ENCODE peak calls at places on chromosomes 2 and 18, in four cellular contexts. P is thoracic aorta, W is neural progenitor cell, I is uterus. U is an unnamed sample.

GRCh38 chr2:241867776-241868420 is 1.6 kb upstream of the RTP5 start:
- DNase-seq in I (no peak), P (no peak), W (no peak), U (no peak)

GRCh38 chr18:56869189-56869777 is 218.1 kb downstream of the WDR7 start:
- DNase-seq in W (peak; percentile 51), I (no peak), P (no peak), U (peak; percentile 70)

GRCh38 chr2:224982910-224983688 is 59.2 kb downstream of the DOCK10 start:
- DNase-seq in I (no peak), W (no peak), P (no peak), U (peak; percentile 54)

GRCh38 chr18:35291166-35291565 is 1.1 kb upstream of the ZSCAN30 start:
- DNase-seq in W (no peak), I (no peak), P (no peak), U (no peak)

GRCh38 chr2:26068602-26069298 is 34.9 kb downstream of the RAB10 start:
- DNase-seq in P (no peak), I (no peak), W (no peak), U (peak; percentile 92)

GRCh38 chr2:190763901-190764514 is 115.1 kb downstream of the NAB1 start:
- DNase-seq in W (no peak), P (no peak), I (no peak), U (no peak)

GRCh38 chr2:58428553-58429284 is 187.6 kb upstream of the FANCL start:
- DNase-seq in W (peak; percentile 88), I (no peak), P (no peak), U (no peak)

GRCh38 chr2:163479599-163479998 is 256.2 kb downstream of the FIGN start:
- DNase-seq in I (no peak), P (no peak), W (no peak), U (no peak)

GRCh38 chr2:20577495-20578235 is 73.2 kb downstream of the HS1BP3 start:
- DNase-seq in P (no peak), W (no peak), I (no peak), U (peak; percentile 52)

GRCh38 chr2:72993585-72994280 is 76.4 kb downstream of the EMX1 start:
- DNase-seq in I (peak; percentile 6), P (no peak), W (no peak), U (no peak)

GRCh38 chr18:44654555-44654954 is 26.1 kb upstream of the SETBP1 start:
- DNase-seq in I (no peak), W (no peak), P (no peak), U (peak; percentile 45)

GRCh38 chr2:205495819-205496218 is 186.5 kb upstream of the NRP2 start:
- DNase-seq in P (no peak), W (no peak), I (no peak), U (no peak)

GRCh38 chr2:173079968-173080860 is 4.6 kb downstream of the MAP3K20 start:
- DNase-seq in I (no peak), W (no peak), P (no peak), U (peak; percentile 87)

GRCh38 chr2:74507926-74508520 is 528 bp upstream of the PCGF1 start:
- DNase-seq in P (no peak), I (no peak), W (peak; percentile 56), U (peak; percentile 42)

GRCh38 chr2:124281556-124281955 is 256.5 kb downstream of the CNTNAP5 start:
- DNase-seq in W (no peak), I (no peak), P (no peak), U (no peak)

GRCh38 chr2:24749069-24749691 is 44.0 kb downstream of the PTRHD1 start:
- DNase-seq in I (no peak), P (no peak), W (peak; percentile 56), U (no peak)

DNA sequence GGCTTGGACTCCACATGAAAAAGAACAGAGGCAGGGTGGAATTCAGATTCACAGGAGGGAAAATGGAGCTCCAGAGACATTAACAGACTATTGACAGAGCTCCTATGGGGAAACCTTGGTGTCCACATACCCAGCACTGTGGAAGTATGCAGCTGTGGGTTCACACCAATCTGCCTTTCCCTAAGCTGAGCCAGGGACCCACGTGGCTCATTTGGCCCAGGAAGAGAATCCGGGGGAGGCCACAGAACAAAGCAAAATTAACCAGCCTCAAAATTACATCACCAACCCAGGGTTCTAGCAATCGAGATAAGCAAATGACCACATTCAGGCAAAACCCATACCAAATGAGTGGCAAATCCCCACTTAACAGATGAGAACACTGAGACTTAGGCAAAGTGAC is 105.8 kb upstream of the TWIST2 start:
- DNase-seq in I (no peak), W (no peak), P (no peak), U (peak; percentile 30)
- TF ChIP-seq CTCF in I (no peak), W (no peak), P (no peak), U (no peak)

DNA sequence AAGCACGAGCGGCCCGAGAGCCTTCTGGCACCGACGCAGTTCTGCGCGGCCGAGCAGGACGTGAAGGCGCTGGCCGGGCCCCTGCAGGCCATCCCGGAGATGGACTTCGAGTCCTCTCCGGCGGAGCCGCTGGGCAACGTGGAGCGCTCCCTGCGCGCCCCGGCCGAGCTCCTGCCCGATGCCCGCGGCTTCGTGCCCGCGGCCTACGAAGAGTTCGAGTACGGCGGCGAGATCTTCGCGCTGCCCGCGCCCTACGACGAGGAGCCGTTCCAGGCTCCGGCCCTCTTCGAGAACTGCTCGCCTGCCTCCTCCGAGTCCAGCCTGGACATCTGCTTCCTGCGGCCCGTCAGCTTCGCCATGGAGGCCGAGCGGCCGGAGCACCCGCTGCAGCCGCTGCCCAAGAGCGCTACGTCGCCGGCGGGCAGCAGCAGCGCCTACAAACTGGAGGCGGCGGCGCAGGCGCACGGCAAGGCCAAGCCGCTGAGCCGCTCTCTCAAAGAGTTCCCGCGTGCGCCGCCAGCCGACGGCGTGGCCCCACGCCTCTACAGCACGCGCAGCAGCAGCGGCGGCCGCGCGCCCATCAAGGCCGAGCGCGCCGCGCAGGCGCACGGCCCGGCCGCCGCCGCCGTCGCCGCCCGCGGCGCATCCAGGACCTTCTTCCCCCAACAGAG is 70.4 kb downstream of the ARHGEF33 start:
- DNase-seq in P (peak; percentile 25), I (peak; percentile 77), W (peak; percentile 90), U (peak; percentile 84)
- H3K4me3 ChIP-seq in P (peak overlapping the region; percentile 71), I (peak overlapping the region; percentile 47), W (no peak overlapping the region), U (peak overlapping the region; percentile 48)

DNA sequence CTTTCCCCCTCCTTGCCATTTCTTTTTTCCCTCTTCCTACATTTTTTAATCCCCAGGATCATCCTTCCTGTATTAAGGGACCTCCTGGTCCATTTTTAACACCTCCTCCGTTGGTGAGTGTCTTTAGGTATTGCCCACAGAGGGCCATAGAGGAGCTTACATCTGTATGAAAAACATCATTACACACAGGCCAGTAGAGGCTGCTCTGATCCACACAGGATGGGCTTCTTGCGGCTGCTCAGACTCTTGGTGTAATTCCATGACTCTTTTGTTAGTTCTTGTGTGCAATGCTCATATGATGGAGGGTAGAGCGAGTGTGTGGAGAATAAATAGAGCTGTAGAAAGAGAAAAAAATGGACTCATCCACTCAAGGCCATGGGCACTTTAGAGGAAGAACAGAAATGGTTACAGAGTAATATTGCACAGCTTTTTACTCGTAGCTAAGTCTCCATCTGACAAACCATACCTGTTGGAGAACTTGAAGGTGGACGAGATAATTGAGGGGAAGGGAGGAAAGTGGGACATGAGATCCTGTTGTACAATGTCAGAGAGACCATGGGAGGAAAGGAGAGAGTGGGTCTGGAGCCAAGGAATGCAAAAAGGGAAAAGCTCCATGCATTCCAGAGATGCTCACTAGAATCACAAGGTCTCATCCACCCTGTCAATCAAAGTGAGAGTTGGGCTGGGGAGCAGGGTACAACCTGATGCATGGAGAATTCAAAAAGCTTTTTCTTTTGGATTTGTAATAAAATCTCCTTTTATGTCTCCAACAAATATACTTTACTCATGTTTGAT is 129.7 kb upstream of the TNP1 start:
- DNase-seq in W (no peak), I (no peak), P (no peak), U (peak; percentile 44)
- TF ChIP-seq CTCF in W (no peak), I (no peak), P (no peak), U (peak; percentile 44)

GRCh38 chr18:26976206-26976605 is 110.7 kb upstream of the AQP4 start:
- DNase-seq in I (no peak), P (no peak), W (no peak), U (no peak)

GRCh38 chr18:26977791-26978190 is 112.3 kb upstream of the AQP4 start:
- DNase-seq in I (no peak), P (no peak), W (no peak), U (no peak)

GRCh38 chr18:26981373-26982082 is 116.0 kb upstream of the AQP4 start:
- DNase-seq in P (no peak), W (no peak), I (no peak), U (no peak)

GRCh38 chr18:26978812-26979341 is 113.4 kb upstream of the AQP4 start:
- DNase-seq in P (no peak), W (no peak), I (no peak), U (no peak)
- H3K4me3 ChIP-seq in P (no peak overlapping the region), W (no peak overlapping the region), I (no peak overlapping the region), U (no peak overlapping the region)

GRCh38 chr2:167863377-167863776 is 384.0 kb downstream of the STK39 start:
- DNase-seq in I (no peak), W (no peak), P (no peak), U (no peak)

GRCh38 chr2:167874812-167875211 is 372.6 kb downstream of the STK39 start:
- DNase-seq in I (no peak), P (no peak), W (no peak), U (no peak)

DNA sequence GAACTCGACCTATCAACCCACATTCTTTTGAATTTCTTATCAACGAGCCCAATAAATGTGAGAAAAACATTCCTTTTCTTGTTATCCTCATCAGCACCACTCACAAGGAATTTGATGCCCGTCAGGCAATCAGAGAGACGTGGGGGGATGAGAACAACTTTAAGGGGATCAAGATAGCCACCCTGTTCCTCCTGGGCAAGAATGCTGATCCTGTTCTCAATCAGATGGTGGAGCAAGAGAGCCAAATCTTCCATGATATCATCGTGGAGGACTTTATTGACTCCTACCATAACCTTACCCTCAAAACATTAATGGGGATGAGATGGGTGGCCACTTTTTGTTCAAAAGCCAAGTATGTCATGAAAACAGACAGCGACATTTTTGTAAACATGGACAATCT is 378.2 kb downstream of the STK39 start:
- DNase-seq in I (no peak), P (no peak), W (no peak), U (no peak)
- TF ChIP-seq CTCF in I (no peak), P (no peak), W (peak; percentile 19), U (no peak)

U was measured in fibroblast of villous mesenchyme.